ENCODE peak calls at places on chromosomes 13 and 19, in eight cellular contexts. E, P, Q, N, W, I, B and G are unnamed samples.

GRCh38 chr13:62611343-62611742 is 1195.7 kb upstream of the PCDH20 start:
- DNase-seq in E (no peak), P (no peak), Q (no peak), N (no peak), W (no peak), I (no peak), B (no peak), G (no peak)

GRCh38 chr13:100301418-100301817 is 212.5 kb downstream of the PCCA start:
- DNase-seq in E (no peak), P (no peak), Q (no peak), N (no peak), W (no peak), I (peak; percentile 16), B (no peak), G (no peak)

GRCh38 chr13:81957121-81957520 is 1616.2 kb upstream of the SPRY2 start:
- DNase-seq in E (no peak), P (no peak), Q (no peak), N (no peak), W (no peak), I (no peak), B (no peak), G (no peak)

GRCh38 chr19:10191347-10191746 is 3.4 kb downstream of the DNMT1 start:
- DNase-seq in E (no peak), P (peak; percentile 50), Q (no peak), N (no peak), W (no peak), I (peak; percentile 7), B (no peak), G (peak; percentile 34)

GRCh38 chr19:57212109-57212508 is 18.7 kb upstream of the AURKC start:
- DNase-seq in E (no peak), P (no peak), Q (no peak), N (no peak), W (no peak), I (no peak), B (no peak), G (no peak)

GRCh38 chr13:19845758-19846157 is 17.7 kb downstream of the ZMYM5 start:
- DNase-seq in E (peak; percentile 11), P (peak; percentile 48), Q (peak; percentile 72), N (no peak), W (peak; percentile 49), I (peak; percentile 18), B (no peak), G (no peak)

GRCh38 chr19:2014081-2014693 is 1.3 kb downstream of the BTBD2 start:
- DNase-seq in E (no peak), P (no peak), Q (no peak), N (no peak), W (no peak), I (no peak), B (no peak), G (no peak)

GRCh38 chr13:51523082-51523518 is 61.2 kb upstream of the WDFY2 start:
- DNase-seq in E (peak; percentile 69), P (peak; percentile 55), Q (no peak), N (peak; percentile 9), W (no peak), I (peak; percentile 5), B (no peak), G (peak; percentile 57)

GRCh38 chr13:99129050-99129449 is 71.6 kb upstream of the UBAC2 start:
- DNase-seq in E (no peak), P (no peak), Q (no peak), N (no peak), W (no peak), I (no peak), B (no peak), G (no peak)

DNA sequence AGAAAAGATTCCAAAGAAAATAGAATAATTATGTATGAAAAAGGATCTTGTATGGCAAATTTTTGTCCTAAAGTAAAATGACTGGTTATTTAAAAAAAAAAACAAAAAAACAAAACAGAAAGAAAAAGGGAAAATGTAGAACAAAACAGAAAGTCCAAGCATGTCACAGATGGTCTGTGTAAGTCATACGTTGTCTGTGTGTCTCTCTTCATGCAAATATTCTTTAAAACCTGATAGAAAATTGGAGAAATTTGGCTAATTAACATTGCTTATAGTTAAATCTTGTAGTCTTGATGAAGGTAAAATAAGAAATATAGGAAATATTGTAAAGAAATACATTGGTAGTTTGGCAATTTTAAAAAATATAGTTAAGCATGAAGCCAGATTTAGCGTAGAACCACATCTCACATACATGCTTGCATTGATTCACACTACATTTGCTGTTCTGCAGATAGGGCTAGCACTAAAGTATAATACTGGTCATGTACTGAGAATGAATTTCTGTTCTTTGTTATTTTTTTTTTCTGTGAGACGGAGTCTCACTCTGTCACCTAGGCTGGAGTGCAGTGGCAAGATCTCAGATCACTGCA is 58.4 kb downstream of the SPRYD7 start:
- DNase-seq in E (peak; percentile 4), P (no peak), Q (no peak), N (no peak), W (no peak), I (no peak), B (no peak), G (no peak)
- H3K9me3 ChIP-seq in E (peaks cover 14% of the 10 kb centered on the region), P (peaks cover 5% of the 10 kb centered on the region), Q (no peaks in the 10 kb centered on the region), N (no peaks in the 10 kb centered on the region), W (peaks cover 3% of the 10 kb centered on the region), I (no peaks in the 10 kb centered on the region), B (no peaks in the 10 kb centered on the region), G (no peaks in the 10 kb centered on the region)

GRCh38 chr19:43847884-43848283 is 20.8 kb downstream of the ZNF283 start:
- DNase-seq in E (no peak), P (no peak), Q (no peak), N (no peak), W (no peak), I (no peak), B (no peak), G (no peak)

GRCh38 chr19:43841990-43842389 is 14.9 kb downstream of the ZNF283 start:
- DNase-seq in E (no peak), P (no peak), Q (no peak), N (no peak), W (no peak), I (no peak), B (no peak), G (no peak)

GRCh38 chr19:43848821-43849220 is 21.7 kb downstream of the ZNF283 start:
- DNase-seq in E (no peak), P (no peak), Q (no peak), N (no peak), W (no peak), I (no peak), B (no peak), G (no peak)

GRCh38 chr19:43847246-43847645 is 20.1 kb downstream of the ZNF283 start:
- DNase-seq in E (no peak), P (no peak), Q (no peak), N (no peak), W (no peak), I (no peak), B (no peak), G (no peak)
- H3K9me3 ChIP-seq in E (peaks cover 90% of the 10 kb centered on the region), P (peaks cover 10% of the 10 kb centered on the region), Q (peaks cover 53% of the 10 kb centered on the region), N (peaks cover 41% of the 10 kb centered on the region), W (peaks cover 97% of the 10 kb centered on the region), I (no peaks in the 10 kb centered on the region), B (no peaks in the 10 kb centered on the region), G (peaks cover 14% of the 10 kb centered on the region)

GRCh38 chr19:36997152-36997842 is 80.9 kb upstream of the ZNF420 start:
- DNase-seq in E (no peak), P (no peak), Q (no peak), N (no peak), W (no peak), I (no peak), B (no peak), G (no peak)
- H3K9me3 ChIP-seq in E (peaks cover 58% of the 10 kb centered on the region), P (peaks cover 11% of the 10 kb centered on the region), Q (peaks cover 14% of the 10 kb centered on the region), N (peaks cover 19% of the 10 kb centered on the region), W (peaks cover 53% of the 10 kb centered on the region), I (no peaks in the 10 kb centered on the region), B (no peaks in the 10 kb centered on the region), G (no peaks in the 10 kb centered on the region)

GRCh38 chr19:7088999-7089398 is 19.5 kb downstream of the ZNF557 start:
- DNase-seq in E (no peak), P (no peak), Q (no peak), N (no peak), W (no peak), I (no peak), B (no peak), G (no peak)

GRCh38 chr19:7078007-7078406 is 8.5 kb downstream of the ZNF557 start:
- DNase-seq in E (no peak), P (no peak), Q (no peak), N (no peak), W (no peak), I (no peak), B (no peak), G (no peak)

DNA sequence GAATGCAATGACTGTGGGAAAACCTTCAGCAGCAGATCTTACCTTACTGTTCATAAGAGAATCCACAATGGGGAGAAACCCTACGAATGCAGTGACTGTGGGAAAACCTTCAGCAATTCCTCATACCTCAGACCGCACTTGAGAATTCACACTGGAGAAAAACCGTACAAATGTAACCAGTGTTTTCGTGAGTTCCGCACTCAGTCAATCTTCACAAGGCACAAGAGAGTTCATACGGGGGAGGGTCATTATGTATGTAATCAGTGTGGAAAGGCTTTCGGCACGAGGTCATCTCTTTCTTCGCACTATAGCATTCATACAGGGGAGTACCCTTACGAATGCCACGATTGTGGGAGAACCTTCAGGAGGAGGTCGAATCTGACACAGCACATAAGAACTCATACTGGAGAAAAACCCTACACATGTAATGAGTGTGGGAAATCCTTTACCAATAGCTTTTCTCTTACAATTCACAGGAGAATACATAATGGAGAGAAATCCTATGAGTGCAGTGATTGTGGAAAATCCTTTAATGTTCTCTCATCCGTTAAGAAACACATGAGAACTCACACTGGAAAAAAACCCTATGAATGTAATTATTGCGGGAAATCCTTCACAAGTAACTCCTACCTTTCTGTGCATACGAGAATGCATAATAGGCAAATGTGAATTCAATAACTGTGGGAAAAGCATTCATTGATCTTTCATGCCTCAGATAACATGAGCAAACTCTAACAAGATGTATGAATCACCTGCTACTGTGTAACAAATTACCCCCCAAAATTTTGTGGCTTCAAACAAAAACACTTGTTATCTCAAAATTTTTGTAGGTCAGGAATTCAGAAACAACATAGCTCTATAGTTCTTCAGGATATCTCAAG is 13.8 kb downstream of the ZNF557 start:
- DNase-seq in E (peak; percentile 44), P (no peak), Q (no peak), N (no peak), W (no peak), I (no peak), B (no peak), G (no peak)
- H3K9me3 ChIP-seq in E (peaks cover 87% of the 10 kb centered on the region), P (peaks cover 47% of the 10 kb centered on the region), Q (peaks cover 72% of the 10 kb centered on the region), N (peaks cover 85% of the 10 kb centered on the region), W (peaks cover 98% of the 10 kb centered on the region), I (no peaks in the 10 kb centered on the region), B (peaks cover 31% of the 10 kb centered on the region), G (peaks cover 41% of the 10 kb centered on the region)